ENCODE peak calls at places on chromosomes 7 and 10, in six cellular contexts. Q is spleen, Y is ovary, A is heart left ventricle, V is fibroblast of lung, X is cardiac muscle cell. J is an unnamed sample.

GRCh38 chr10:119028900-119029612 is 458 bp upstream of the NANOS1 start:
- DNase-seq in V (peak; percentile 82), Y (peak; percentile 78), X (peak; percentile 92), Q (peak; percentile 90), A (peak; percentile 92), J (peak; percentile 92)

GRCh38 chr7:132075573-132075972 is 500.7 kb downstream of the PLXNA4 start:
- DNase-seq in X (no peak), V (no peak), Q (no peak), A (no peak), Y (no peak), J (no peak)

GRCh38 chr7:140966561-140967234 is 42.0 kb upstream of the BRAF start:
- DNase-seq in X (no peak), Q (no peak), V (no peak), Y (no peak), A (no peak), J (no peak)

GRCh38 chr7:103075337-103075918 is 488 bp downstream of the ARMC10 start:
- DNase-seq in Y (peak; percentile 56), V (peak; percentile 75), X (peak; percentile 54), Q (peak; percentile 94), A (peak; percentile 53), J (peak; percentile 49)

GRCh38 chr10:61125560-61126250 is 181.7 kb upstream of the RHOBTB1 start:
- DNase-seq in Q (no peak), Y (no peak), A (no peak), X (no peak), V (no peak), J (no peak)

GRCh38 chr7:139523199-139523941 is at the start of gene CLEC2L:
- DNase-seq in X (no peak), Q (no peak), A (no peak), Y (no peak), V (no peak), J (no peak)

GRCh38 chr7:123154231-123154860 is 45.4 kb downstream of the SLC13A1 start:
- DNase-seq in Q (no peak), Y (peak; percentile 30), A (peak; percentile 67), V (peak; percentile 73), X (peak; percentile 89), J (no peak)

GRCh38 chr10:111018021-111018420 is 58.8 kb upstream of the ADRA2A start:
- DNase-seq in X (no peak), A (no peak), Y (no peak), Q (no peak), V (peak; percentile 42), J (no peak)

GRCh38 chr10:128958881-128959690 is 508.0 kb upstream of the MGMT start:
- DNase-seq in V (no peak), Q (no peak), X (no peak), A (no peak), Y (no peak), J (no peak)

GRCh38 chr10:103145860-103146466 is 47.1 kb downstream of the NT5C2 start:
- DNase-seq in Q (no peak), V (peak; percentile 86), Y (peak; percentile 86), A (peak; percentile 88), X (peak; percentile 96), J (peak; percentile 21)

GRCh38 chr7:30469303-30469702 is 9.3 kb downstream of the NOD1 start:
- DNase-seq in V (peak; percentile 100), Q (peak; percentile 81), A (peak; percentile 84), Y (peak; percentile 79), X (peak; percentile 100), J (peak; percentile 63)

GRCh38 chr10:8600192-8600591 is 545.7 kb downstream of the GATA3 start:
- DNase-seq in V (peak; percentile 34), X (no peak), A (no peak), Q (no peak), Y (no peak), J (no peak)

GRCh38 chr7:129882531-129882930 is 70.2 kb downstream of the UBE2H start:
- DNase-seq in A (no peak), V (peak; percentile 46), Q (no peak), Y (no peak), X (no peak), J (no peak)

GRCh38 chr7:30888783-30889182 is 22.9 kb upstream of the AQP1 start:
- DNase-seq in A (no peak), Y (no peak), V (peak; percentile 96), X (peak; percentile 93), Q (no peak), J (no peak)

GRCh38 chr10:93680414-93681047 is 21.9 kb downstream of the FRA10AC1 start:
- DNase-seq in Y (no peak), A (no peak), X (peak; percentile 67), V (peak; percentile 20), Q (no peak), J (no peak)

GRCh38 chr7:77205706-77206105 is 6.1 kb upstream of the FGL2 start:
- DNase-seq in V (no peak), A (no peak), Y (no peak), Q (no peak), X (no peak), J (no peak)

GRCh38 chr7:150999497-151000225 is 8.8 kb downstream of the NOS3 start:
- DNase-seq in V (no peak), Y (no peak), Q (no peak), A (no peak), X (no peak), J (no peak)

GRCh38 chr10:54402576-54402975 is 398.5 kb downstream of the PCDH15 start:
- DNase-seq in V (peak; percentile 9), A (no peak), Y (no peak), X (peak; percentile 17), Q (no peak), J (no peak)

GRCh38 chr7:122412441-122412840 is 107.9 kb upstream of the FEZF1 start:
- DNase-seq in V (peak; percentile 62), A (no peak), Y (no peak), X (peak; percentile 6), Q (no peak), J (no peak)

GRCh38 chr7:76393116-76394031 is 16.1 kb downstream of the SSC4D start:
- DNase-seq in Y (peak; percentile 94), Q (peak; percentile 97), X (peak; percentile 92), A (peak; percentile 97), V (peak; percentile 72), J (peak; percentile 96)

GRCh38 chr10:51895209-51895608 is 195.8 kb upstream of the CSTF2T start:
- DNase-seq in Q (no peak), V (peak; percentile 54), X (peak; percentile 90), Y (peak; percentile 67), A (peak; percentile 55), J (peak; percentile 25)

GRCh38 chr10:110455440-110455839 is 42.3 kb upstream of the DUSP5 start:
- DNase-seq in A (no peak), Q (peak; percentile 61), X (no peak), V (no peak), Y (no peak), J (no peak)

GRCh38 chr7:27300401-27300800 is 57.8 kb downstream of the EVX1 start:
- DNase-seq in A (no peak), Q (no peak), X (no peak), Y (no peak), V (no peak), J (no peak)

GRCh38 chr10:122468923-122469781 is 7.8 kb downstream of the HTRA1 start:
- DNase-seq in X (peak; percentile 91), Q (peak; percentile 28), A (no peak), Y (peak; percentile 72), V (peak; percentile 91), J (no peak)

GRCh38 chr10:87875929-87876571 is 12.6 kb downstream of the PTEN start:
- DNase-seq in V (no peak), Y (no peak), A (no peak), Q (no peak), X (no peak), J (no peak)

GRCh38 chr10:104273899-104274575 is 5.1 kb downstream of the GSTO2 start:
- DNase-seq in Y (no peak), V (no peak), X (peak; percentile 33), Q (no peak), A (no peak), J (no peak)

GRCh38 chr10:12041766-12042408 is 722 bp downstream of the UPF2 start:
- DNase-seq in A (no peak), Q (no peak), Y (no peak), X (peak; percentile 18), V (peak; percentile 22), J (no peak)

GRCh38 chr10:63200416-63200815 is 67.3 kb downstream of the NRBF2 start:
- DNase-seq in Q (no peak), V (no peak), Y (no peak), X (peak; percentile 38), A (no peak), J (no peak)
- H3K36me3 ChIP-seq in Q (no peaks in the 10 kb centered on the region), V (peaks cover 1% of the 10 kb centered on the region), Y (no peaks in the 10 kb centered on the region), X (peaks cover 63% of the 10 kb centered on the region), A (peaks cover 13% of the 10 kb centered on the region), J (peaks cover 9% of the 10 kb centered on the region)

GRCh38 chr10:133366751-133367150 is 6.4 kb downstream of the ECHS1 start:
- DNase-seq in A (no peak), V (no peak), X (no peak), Q (no peak), Y (no peak), J (no peak)

GRCh38 chr10:133366130-133366478 is 7.0 kb downstream of the ECHS1 start:
- DNase-seq in X (no peak), V (no peak), Y (no peak), A (no peak), Q (no peak), J (no peak)

GRCh38 chr10:133370026-133370786 is 2.9 kb downstream of the ECHS1 start:
- DNase-seq in A (no peak), V (no peak), Q (no peak), X (no peak), Y (no peak), J (no peak)

GRCh38 chr10:133365461-133366129 is 7.6 kb downstream of the ECHS1 start:
- DNase-seq in X (no peak), V (no peak), Y (no peak), Q (no peak), A (no peak), J (no peak)

GRCh38 chr10:133368153-133368552 is 5.0 kb downstream of the ECHS1 start:
- DNase-seq in X (no peak), A (no peak), V (no peak), Q (no peak), Y (no peak), J (no peak)
- H3K36me3 ChIP-seq in X (peaks cover 49% of the 10 kb centered on the region), A (peaks cover 67% of the 10 kb centered on the region), V (peaks cover 26% of the 10 kb centered on the region), Q (no peaks in the 10 kb centered on the region), Y (no peaks in the 10 kb centered on the region), J (peaks cover 24% of the 10 kb centered on the region)

GRCh38 chr7:33457041-33457440 is 327.7 kb downstream of the BBS9 start:
- DNase-seq in V (peak; percentile 73), A (no peak), Y (no peak), X (no peak), Q (no peak), J (no peak)
- H3K36me3 ChIP-seq in V (no peaks in the 10 kb centered on the region), A (no peaks in the 10 kb centered on the region), Y (no peaks in the 10 kb centered on the region), X (no peaks in the 10 kb centered on the region), Q (no peaks in the 10 kb centered on the region), J (no peaks in the 10 kb centered on the region)

GRCh38 chr7:99627513-99627912 is 10.8 kb downstream of the ZSCAN25 start:
- DNase-seq in V (no peak), A (no peak), X (no peak), Q (no peak), Y (no peak), J (no peak)

GRCh38 chr7:99628471-99629465 is 12.0 kb downstream of the ZSCAN25 start:
- DNase-seq in X (no peak), Y (no peak), Q (no peak), V (no peak), A (no peak), J (no peak)

GRCh38 chr7:99626661-99627060 is 9.9 kb downstream of the ZSCAN25 start:
- DNase-seq in X (no peak), Q (no peak), Y (no peak), V (no peak), A (no peak), J (no peak)

GRCh38 chr7:99631311-99632109 is 14.8 kb downstream of the ZSCAN25 start:
- DNase-seq in Y (no peak), X (peak; percentile 21), V (peak; percentile 9), Q (no peak), A (peak; percentile 62), J (no peak)

GRCh38 chr7:99629643-99630042 is 12.9 kb downstream of the ZSCAN25 start:
- DNase-seq in Y (no peak), Q (no peak), V (no peak), X (no peak), A (no peak), J (no peak)
- H3K36me3 ChIP-seq in Y (no peaks in the 10 kb centered on the region), Q (no peaks in the 10 kb centered on the region), V (peaks cover 20% of the 10 kb centered on the region), X (peaks cover 47% of the 10 kb centered on the region), A (peaks cover 75% of the 10 kb centered on the region), J (no peaks in the 10 kb centered on the region)